ENCODE peak calls at places on chromosomes 13 and 19, in four cellular contexts. P, T, W and A are unnamed samples.

GRCh38 chr19:35896643-35897040 is 3.7 kb downstream of the NFKBID start:
- DNase-seq in W (no peak), T (no peak), P (no peak), A (no peak)

GRCh38 chr13:51803018-51803417 is 945 bp downstream of the DHRS12 start:
- DNase-seq in T (no peak), W (no peak), P (no peak), A (no peak)

GRCh38 chr13:38372818-38373217 is 23.2 kb downstream of the UFM1 start:
- DNase-seq in T (no peak), W (no peak), P (no peak), A (no peak)

GRCh38 chr19:41373993-41374392 is 2.3 kb upstream of the TMEM91 start:
- DNase-seq in P (no peak), W (no peak), T (no peak), A (no peak)

GRCh38 chr19:2230807-2231533 is 5.2 kb downstream of the PLEKHJ1 start:
- DNase-seq in T (no peak), W (no peak), P (no peak), A (no peak)

GRCh38 chr13:51626749-51627148 is 42.5 kb downstream of the WDFY2 start:
- DNase-seq in P (no peak), T (no peak), W (no peak), A (no peak)

GRCh38 chr13:59425211-59425721 is 738.5 kb downstream of the DIAPH3 start:
- DNase-seq in W (no peak), T (no peak), P (no peak), A (no peak)

GRCh38 chr19:3098515-3099346 is 4.6 kb downstream of the GNA11 start:
- DNase-seq in P (no peak), W (no peak), T (no peak), A (no peak)

GRCh38 chr13:42970824-42971669 is 21.0 kb downstream of the EPSTI1 start:
- DNase-seq in P (peak), T (no peak), W (peak), A (no peak)

GRCh38 chr13:80939581-80939980 is 598.7 kb upstream of the SPRY2 start:
- DNase-seq in W (no peak), T (no peak), P (no peak), A (no peak)

GRCh38 chr13:87035538-87035937 is 635.6 kb upstream of the SLITRK5 start:
- DNase-seq in T (no peak), P (no peak), W (no peak), A (no peak)

GRCh38 chr19:35264281-35265125 is 4.3 kb upstream of the USF2 start:
- DNase-seq in T (no peak), W (no peak), P (no peak), A (no peak)

GRCh38 chr19:2636142-2636896 is 66.2 kb downstream of the GNG7 start:
- DNase-seq in P (no peak), W (no peak), T (no peak), A (no peak)

GRCh38 chr19:48085904-48086864 is 24.4 kb downstream of the PLA2G4C start:
- DNase-seq in W (no peak), P (no peak), T (no peak), A (no peak)

GRCh38 chr19:21269813-21270212 is 59.4 kb downstream of the ZNF708 start:
- DNase-seq in P (no peak), T (no peak), W (no peak), A (no peak)

GRCh38 chr13:112711528-112712265 is 21.9 kb downstream of the ATP11A start:
- DNase-seq in T (no peak), P (no peak), W (peak), A (peak)

GRCh38 chr13:107066355-107066754 is 498.4 kb upstream of the ARGLU1 start:
- DNase-seq in T (no peak), W (no peak), P (no peak), A (no peak)

GRCh38 chr19:16115309-16116039 is 3.8 kb downstream of the RAB8A start:
- DNase-seq in W (no peak), T (no peak), P (no peak), A (no peak)

GRCh38 chr19:46713781-46714522 is 3.0 kb downstream of the PRKD2 start:
- DNase-seq in P (peak), T (no peak), W (peak), A (peak)

GRCh38 chr19:15463865-15464371 is 426 bp downstream of the RASAL3 start:
- DNase-seq in W (no peak), P (peak), T (no peak), A (peak)

GRCh38 chr19:45876161-45876410 is 9.9 kb downstream of the IRF2BP1 start:
- DNase-seq in P (no peak), W (no peak), T (no peak), A (no peak)

GRCh38 chr13:75368167-75368566 is 113.8 kb downstream of the TBC1D4 start:
- DNase-seq in P (no peak), T (no peak), W (no peak), A (no peak)

GRCh38 chr19:10419646-10420443 is 493 bp upstream of the PDE4A start:
- DNase-seq in W (peak), T (no peak), P (no peak), A (peak)

GRCh38 chr19:9941236-9941635 is 4.9 kb upstream of the OLFM2 start:
- DNase-seq in T (no peak), P (no peak), W (no peak), A (no peak)

GRCh38 chr19:37885392-37885791 is 21.0 kb downstream of the WDR87 start:
- DNase-seq in P (no peak), W (no peak), T (no peak), A (no peak)

GRCh38 chr13:21691500-21691899 is 20.6 kb downstream of the FGF9 start:
- DNase-seq in P (no peak), W (no peak), T (no peak), A (no peak)

GRCh38 chr13:52158629-52159158 is 703 bp downstream of the NEK3 start:
- DNase-seq in T (peak), W (peak), P (peak), A (no peak)

GRCh38 chr19:10694706-10695105 is 6.5 kb upstream of the QTRT1 start:
- DNase-seq in P (no peak), W (no peak), T (no peak), A (no peak)

GRCh38 chr13:50228527-50228926 is 213.3 kb downstream of the KCNRG start:
- DNase-seq in T (no peak), W (no peak), P (no peak), A (no peak)

GRCh38 chr19:44050740-44051653 is 839 bp upstream of the ZNF223 start:
- DNase-seq in W (no peak), T (no peak), P (peak), A (no peak)

GRCh38 chr13:24921881-24922280 is 157.9 kb downstream of the RNF17 start:
- DNase-seq in P (no peak), W (no peak), T (no peak), A (no peak)

GRCh38 chr19:46428278-46429141 is at the start of gene PNMA8C:
- DNase-seq in W (peak), T (no peak), P (peak), A (no peak)

DNA sequence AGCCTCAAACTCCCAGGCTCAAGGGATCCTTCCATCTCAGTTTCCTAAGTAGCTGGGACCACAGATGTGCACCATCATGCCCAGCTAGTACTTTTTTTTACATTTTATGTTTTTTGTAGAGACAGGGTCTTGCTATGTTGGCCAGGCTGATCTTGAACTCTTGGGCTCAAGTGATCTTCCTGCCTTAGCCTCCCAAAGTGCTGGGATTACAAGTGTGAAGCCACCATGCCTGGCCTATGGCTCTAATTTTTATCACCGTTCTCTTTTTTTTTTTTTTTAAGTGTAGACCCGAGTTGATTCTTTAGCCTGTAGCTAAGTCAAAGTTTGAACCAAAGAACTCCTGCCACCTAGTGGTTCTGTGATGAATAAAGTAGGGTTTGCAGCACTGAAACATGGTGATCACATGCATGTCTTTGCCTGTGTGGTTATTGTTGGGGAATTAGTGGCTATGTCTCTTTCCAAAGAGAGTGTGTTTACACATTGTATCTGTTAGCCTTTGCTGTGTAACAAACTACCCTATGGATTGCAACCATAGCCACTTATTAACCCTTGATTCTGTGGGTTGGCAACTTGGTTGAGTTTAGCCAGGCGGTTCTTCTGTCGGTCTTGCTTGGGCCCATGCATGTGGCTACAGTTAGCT is 11.6 kb downstream of the NFILZ start:
- DNase-seq in W (peak), T (no peak), P (peak), A (no peak)
- TF ChIP-seq SPI1 in W (no peak), T (no peak), P (no peak), A (no peak)

DNA sequence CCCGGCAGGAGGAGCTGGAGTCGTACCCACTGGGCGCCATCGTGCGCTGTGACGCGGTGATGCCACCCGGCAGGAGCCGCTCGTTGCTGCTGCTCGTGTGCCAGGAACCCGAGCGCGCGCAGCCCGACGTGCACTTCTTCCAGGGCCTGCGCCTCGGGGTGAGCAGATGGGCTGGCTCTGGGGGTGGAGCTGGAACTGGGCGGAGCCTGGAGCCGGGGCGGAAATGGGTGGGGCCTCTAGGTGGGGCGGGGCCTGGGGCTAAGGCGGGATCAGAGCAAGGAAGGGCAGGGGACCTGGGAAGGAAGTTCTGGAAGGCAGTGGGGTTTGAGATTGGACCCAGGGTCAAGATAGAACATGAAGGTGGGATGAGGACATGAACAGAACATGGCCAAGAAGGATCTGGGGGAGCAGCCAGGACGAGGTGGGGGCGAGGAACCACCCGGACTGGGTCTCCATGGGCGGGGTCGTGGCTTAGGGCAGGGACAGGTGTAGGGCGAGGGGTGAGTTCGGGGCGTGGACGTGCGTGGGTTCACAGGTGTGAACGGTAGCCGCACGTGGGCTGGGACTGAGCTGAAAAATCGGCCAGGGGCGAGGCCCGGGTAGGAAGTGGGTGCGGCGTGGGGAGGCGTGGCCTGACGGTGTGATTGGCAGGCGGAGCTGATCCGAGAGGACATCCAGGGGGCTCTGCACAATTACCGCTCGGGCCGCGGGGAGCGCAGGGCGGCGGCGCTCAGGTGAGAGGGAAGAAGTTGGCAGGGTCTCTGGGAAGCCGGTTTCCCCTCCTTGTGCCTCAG is 4.6 kb downstream of the EPS8L1 start:
- DNase-seq in T (no peak), P (peak), W (peak), A (no peak)
- TF ChIP-seq POLR2AphosphoS5 in T (no peak), P (peak), W (peak), A (no peak)

GRCh38 chr13:41402695-41403511 is 54.4 kb upstream of the RGCC start:
- DNase-seq in W (no peak), P (no peak), T (no peak), A (no peak)
- TF ChIP-seq SPI1 in W (no peak), P (no peak), T (no peak), A (no peak)

GRCh38 chr13:99911069-99911964 is 60.2 kb downstream of the ZIC5 start:
- DNase-seq in W (no peak), T (no peak), P (no peak), A (no peak)
- TF ChIP-seq POLR2AphosphoS5 in W (no peak), T (no peak), P (no peak), A (no peak)

GRCh38 chr13:101552286-101552685 is 99.8 kb downstream of the ITGBL1 start:
- DNase-seq in T (no peak), W (no peak), P (no peak), A (no peak)
- TF ChIP-seq SPI1 in T (no peak), W (no peak), P (no peak), A (no peak)

DNA sequence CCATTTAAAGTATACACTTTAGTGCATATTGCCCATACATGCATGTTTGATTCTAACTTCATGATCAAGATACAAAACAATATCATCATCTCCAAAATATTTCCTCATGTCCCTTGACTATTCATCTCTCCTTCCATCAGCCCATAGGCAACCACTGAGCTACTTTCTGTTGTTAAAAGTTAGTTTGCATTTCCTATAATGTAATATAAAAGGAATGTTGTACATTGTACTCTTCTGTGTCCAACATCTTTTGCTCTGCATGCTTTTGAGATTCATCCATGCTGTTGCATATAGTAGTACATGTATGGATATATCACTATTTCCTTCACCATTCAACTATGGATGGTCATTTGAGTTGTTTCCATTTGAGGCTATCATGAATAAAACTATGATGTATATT is 74.7 kb downstream of the ITGBL1 start:
- DNase-seq in W (no peak), P (no peak), T (no peak), A (no peak)
- TF ChIP-seq POLR2AphosphoS5 in W (no peak), P (no peak), T (no peak), A (no peak)

GRCh38 chr19:55598719-55599467 is 424 bp downstream of the FIZ1 start:
- DNase-seq in W (peak), P (peak), T (peak), A (peak)

GRCh38 chr19:55599468-55600335 is at the start of the genes FIZ1 and ZNF524:
- DNase-seq in P (peak), W (peak), T (peak), A (peak)

GRCh38 chr19:55596304-55596703 is 3.0 kb downstream of the FIZ1 start:
- DNase-seq in P (no peak), T (no peak), W (no peak), A (no peak)

GRCh38 chr19:55598034-55598433 is 1.3 kb downstream of the FIZ1 start:
- DNase-seq in W (no peak), P (no peak), T (no peak), A (no peak)

DNA sequence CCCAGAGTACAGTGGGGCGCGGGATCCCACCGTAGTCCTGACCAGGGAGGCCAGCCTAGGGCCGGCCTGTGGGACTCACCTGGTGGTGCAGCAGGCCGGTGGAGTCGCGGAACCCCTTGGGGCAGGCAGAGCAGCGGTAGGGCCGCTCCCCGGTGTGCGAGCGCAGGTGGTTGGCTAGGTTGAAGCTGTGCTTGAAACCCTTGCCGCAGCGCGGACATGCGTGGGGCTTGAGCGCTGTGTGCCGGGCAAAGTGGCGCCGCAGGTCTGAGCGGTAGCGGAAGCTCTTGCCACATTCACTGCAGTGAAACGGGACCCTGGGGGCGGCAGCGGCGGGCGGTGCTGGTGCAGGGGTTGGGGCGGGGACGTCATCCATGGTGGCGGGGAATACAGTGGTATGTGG is 1.8 kb downstream of the FIZ1 start:
- DNase-seq in T (no peak), P (no peak), W (no peak), A (no peak)
- TF ChIP-seq SPI1 in T (no peak), P (no peak), W (no peak), A (no peak)